ENCODE peak calls at places on chromosome X, in five cellular contexts. M is thyroid gland; N is CD4-positive, alpha-beta T cell; P is activated B cell treated with CpG ODN at 0.5 μM for 24 hours; G is NAMALWA. B is an unnamed sample.

GRCh38 chrX:68691102-68691501 is 43.6 kb downstream of the STARD8 start:
- DNase-seq in M (no peak), N (no peak), P (no peak), G (no peak), B (no peak)

GRCh38 chrX:19172741-19173140 is 50.5 kb upstream of the ADGRG2 start:
- DNase-seq in M (no peak), N (no peak), P (no peak), G (no peak), B (no peak)

GRCh38 chrX:5852941-5853340 is 375.7 kb downstream of the NLGN4X start:
- DNase-seq in M (no peak), N (no peak), P (no peak), G (no peak), B (no peak)

GRCh38 chrX:152276277-152276676 is 137.9 kb upstream of the MAGEA10 start:
- DNase-seq in M (no peak), N (no peak), P (no peak), G (no peak), B (no peak)

GRCh38 chrX:87578978-87579377 is 61.4 kb downstream of the KLHL4 start:
- DNase-seq in M (no peak), N (no peak), P (no peak), G (no peak), B (no peak)

GRCh38 chrX:134875679-134876078 is 115.1 kb upstream of the SMIM10 start:
- DNase-seq in M (no peak), N (no peak), P (no peak), G (no peak), B (no peak)

GRCh38 chrX:67523002-67523711 is 20.7 kb upstream of the AR start:
- DNase-seq in M (no peak), N (no peak), P (no peak), G (no peak), B (no peak)

GRCh38 chrX:82816001-82816400 is 692.1 kb upstream of the POU3F4 start:
- DNase-seq in M (no peak), N (no peak), P (no peak), G (no peak), B (no peak)

GRCh38 chrX:5051831-5052491 is 1176.7 kb downstream of the NLGN4X start:
- DNase-seq in M (peak; percentile 2), N (no peak), P (no peak), G (no peak), B (peak; percentile 33)

GRCh38 chrX:68682790-68683189 is 35.3 kb downstream of the STARD8 start:
- DNase-seq in M (no peak), N (no peak), P (no peak), G (no peak), B (no peak)

GRCh38 chrX:145727476-145727875 is 90.2 kb upstream of the SLITRK2 start:
- DNase-seq in M (no peak), N (no peak), P (no peak), G (no peak), B (no peak)

GRCh38 chrX:151402719-151403390 is 5.8 kb downstream of the VMA21 start:
- DNase-seq in M (peak; percentile 79), N (no peak), P (no peak), G (no peak), B (no peak)